ENCODE peak calls at places on chromosomes 6 and 20, in six cellular contexts. J, Y, E, U, F and O are unnamed samples.

GRCh38 chr6:170402318-170403040 is 95.9 kb downstream of the FAM120B start:
- DNase-seq in U (no peak), J (no peak), E (no peak), Y (no peak), F (no peak), O (no peak)

GRCh38 chr20:45937765-45938164 is 3.3 kb downstream of the PCIF1 start:
- DNase-seq in Y (no peak), F (no peak), U (no peak), J (no peak), E (peak), O (no peak)

GRCh38 chr6:111646942-111647341 is 41.3 kb upstream of the TRAF3IP2 start:
- DNase-seq in U (no peak), F (no peak), Y (no peak), J (no peak), E (no peak), O (no peak)

GRCh38 chr20:62134735-62135231 is 8.4 kb downstream of the PSMA7 start:
- DNase-seq in J (peak), U (peak), F (no peak), E (no peak), Y (no peak), O (no peak)

GRCh38 chr6:2181567-2181966 is 63.8 kb downstream of the GMDS start:
- DNase-seq in J (peak), Y (no peak), F (no peak), E (no peak), U (no peak), O (no peak)

GRCh38 chr6:34615574-34616229 is 59.6 kb upstream of the SPDEF start:
- DNase-seq in U (no peak), E (no peak), J (no peak), Y (no peak), F (no peak), O (no peak)

GRCh38 chr6:130240232-130240631 is 17.5 kb upstream of the SAMD3 start:
- DNase-seq in U (no peak), E (no peak), F (no peak), Y (no peak), J (no peak), O (no peak)

GRCh38 chr20:2693286-2693995 is 861 bp downstream of the EBF4 start:
- DNase-seq in E (no peak), J (peak), U (no peak), Y (peak), F (no peak), O (peak)

GRCh38 chr6:106530026-106530425 is 99.3 kb downstream of the RTN4IP1 start:
- DNase-seq in J (no peak), U (no peak), F (no peak), E (no peak), Y (no peak), O (no peak)

GRCh38 chr6:39432311-39433025 is 110.0 kb upstream of the KCNK16 start:
- DNase-seq in F (no peak), E (no peak), Y (no peak), J (no peak), U (no peak), O (no peak)

GRCh38 chr6:140957334-140957733 is 1175.4 kb upstream of the GJE1 start:
- DNase-seq in E (no peak), Y (no peak), J (no peak), U (no peak), F (no peak), O (no peak)

GRCh38 chr6:140960566-140960965 is 1172.2 kb upstream of the GJE1 start:
- DNase-seq in J (peak), E (no peak), F (no peak), Y (no peak), U (no peak), O (no peak)

GRCh38 chr6:140956567-140957306 is 1176.0 kb upstream of the GJE1 start:
- DNase-seq in Y (no peak), J (no peak), U (no peak), F (no peak), E (no peak), O (no peak)
- TF ChIP-seq MYC in Y (no peak), J (no peak), U (no peak), F (no peak), E (no peak), O (no peak)

DNA sequence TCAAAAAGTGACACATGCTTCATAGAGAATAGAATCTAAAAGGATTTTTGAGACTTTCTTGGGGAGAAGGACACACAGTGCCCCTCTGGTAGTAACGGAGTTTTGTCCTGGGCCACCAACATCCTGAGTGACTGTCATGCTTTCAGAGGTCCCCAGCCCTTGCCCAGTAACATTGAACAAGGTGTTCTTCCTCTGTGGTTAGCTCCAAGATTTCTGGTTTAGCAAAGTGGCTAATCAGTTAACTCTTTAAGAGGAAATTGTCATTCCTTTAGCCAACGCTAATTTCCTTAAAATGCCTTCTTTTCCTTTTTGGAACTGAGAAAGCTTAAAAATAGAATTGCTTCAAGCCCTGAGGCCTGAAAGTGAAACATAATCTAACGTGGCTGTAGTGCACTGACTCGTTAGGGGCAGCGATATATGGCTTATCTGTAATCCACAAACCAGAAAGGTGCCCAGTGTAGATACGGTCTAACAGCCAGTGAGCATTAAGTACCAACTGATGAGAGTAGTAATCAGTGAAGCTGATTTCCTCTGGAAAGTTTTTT is 7.8 kb downstream of the E2F3 start:
- DNase-seq in U (no peak), F (peak), E (no peak), Y (no peak), J (peak), O (no peak)
- H3K4me3 ChIP-seq in U (no peak), F (peak), E (peak), Y (no peak), J (no peak), O (no peak)

GRCh38 chr6:47241742-47242482 is 67.8 kb downstream of the TNFRSF21 start:
- DNase-seq in F (no peak), U (no peak), E (no peak), J (no peak), Y (peak), O (peak)

GRCh38 chr6:47240277-47240890 is 69.3 kb downstream of the TNFRSF21 start:
- DNase-seq in J (no peak), U (no peak), Y (no peak), E (no peak), F (no peak), O (no peak)

GRCh38 chr6:47234258-47234933 is 75.3 kb downstream of the TNFRSF21 start:
- DNase-seq in E (no peak), F (no peak), Y (no peak), U (no peak), J (no peak), O (no peak)

GRCh38 chr6:47235964-47236760 is 73.5 kb downstream of the TNFRSF21 start:
- DNase-seq in U (no peak), J (no peak), E (no peak), F (no peak), Y (no peak), O (peak)

DNA sequence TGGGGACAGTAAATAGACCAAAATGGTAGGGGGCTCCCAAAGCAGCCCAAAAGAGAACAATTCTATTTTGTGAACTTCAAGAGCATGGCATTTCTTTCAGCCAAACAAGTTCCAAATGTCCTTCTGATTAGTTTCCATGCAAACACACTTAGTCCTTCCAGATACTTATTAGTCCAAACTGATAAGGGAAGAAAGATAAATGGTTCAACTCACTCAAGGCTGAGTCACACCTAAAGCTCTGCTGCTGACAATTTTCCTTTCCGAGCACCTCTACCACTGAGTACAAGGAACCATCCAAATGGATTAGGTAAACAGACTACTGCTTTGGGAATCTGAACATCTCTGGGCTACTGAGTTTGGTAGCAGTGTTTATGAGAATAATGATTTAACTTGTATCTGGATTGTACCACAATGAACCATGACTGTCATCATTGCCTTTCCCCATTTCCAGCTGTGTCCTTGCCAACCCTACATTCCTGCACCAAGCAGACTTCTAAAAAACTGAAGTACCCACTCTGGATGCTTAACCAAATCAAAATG is 71.2 kb downstream of the TNFRSF21 start:
- DNase-seq in U (no peak), F (no peak), J (no peak), E (no peak), Y (no peak), O (no peak)
- TF ChIP-seq MAX in U (no peak), F (no peak), J (no peak), E (no peak), Y (no peak), O (no peak)

DNA sequence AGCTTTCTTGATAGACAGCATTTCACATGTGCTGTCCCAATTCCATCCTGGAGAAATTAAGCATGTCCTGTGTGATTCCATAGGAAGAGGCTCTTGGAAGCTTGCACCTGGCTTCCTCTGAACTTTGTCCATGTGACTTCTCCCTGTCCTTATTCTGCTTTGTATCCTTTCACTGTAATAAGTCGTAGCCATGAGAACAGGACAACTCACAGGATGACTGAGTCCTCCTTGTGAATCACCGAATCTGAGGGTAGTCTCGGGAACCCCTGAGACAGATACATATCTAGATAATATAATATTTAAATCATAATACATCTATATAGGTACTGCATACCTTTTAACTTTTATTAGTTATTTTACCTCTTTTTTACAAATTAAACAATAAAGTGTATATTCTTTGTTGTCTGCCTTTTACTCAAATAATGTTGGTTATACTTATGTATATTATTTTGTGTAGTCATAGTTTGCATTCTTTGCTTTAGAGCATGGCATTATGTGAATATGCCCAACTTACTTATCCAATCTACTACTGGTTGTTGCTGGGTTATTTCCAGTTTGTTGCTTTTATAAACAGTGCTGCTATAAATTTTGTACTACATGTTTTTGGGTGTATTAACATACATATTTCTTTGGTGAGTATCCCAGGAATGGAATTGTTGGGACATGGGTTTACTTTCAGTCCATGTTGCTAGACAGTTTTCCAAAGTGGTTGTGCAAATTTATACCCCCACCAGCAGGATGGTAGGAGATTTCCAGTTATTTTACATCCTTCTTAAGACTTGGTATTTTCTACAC is 156.9 kb upstream of the THEMIS start:
- DNase-seq in Y (no peak), U (no peak), F (no peak), J (no peak), E (no peak), O (no peak)
- TF ChIP-seq MYC in Y (no peak), U (no peak), F (no peak), J (no peak), E (no peak), O (no peak)